ENCODE peak calls at places on chromosomes 7 and 10, in four cellular contexts. X is spleen, P is SJCRH30, K is RWPE1. L is an unnamed sample.

GRCh38 chr10:117497736-117498135 is 44.8 kb upstream of the EMX2 start:
- DNase-seq in X (peak; percentile 56), P (no peak), K (no peak), L (no peak)

GRCh38 chr10:80472234-80473095 is 18.4 kb downstream of the TSPAN14 start:
- DNase-seq in P (no peak), K (peak; percentile 90), X (no peak), L (peak; percentile 91)

GRCh38 chr7:3910041-3910440 is 609.0 kb downstream of the SDK1 start:
- DNase-seq in X (no peak), K (no peak), P (no peak), L (no peak)

GRCh38 chr7:123120286-123120685 is 79.5 kb downstream of the SLC13A1 start:
- DNase-seq in X (no peak), P (peak; percentile 10), K (no peak), L (no peak)

GRCh38 chr7:131020759-131021219 is 286.8 kb upstream of the KLF14 start:
- DNase-seq in K (no peak), X (no peak), P (no peak), L (no peak)

GRCh38 chr10:104908581-104908980 is 267.5 kb downstream of the SORCS3 start:
- DNase-seq in K (no peak), P (no peak), X (no peak), L (no peak)

GRCh38 chr10:15515207-15515606 is 144.1 kb upstream of the FAM171A1 start:
- DNase-seq in X (no peak), P (peak; percentile 12), K (no peak), L (no peak)

GRCh38 chr10:87053121-87053520 is 33.0 kb downstream of the FAM25A start:
- DNase-seq in K (no peak), X (no peak), P (no peak), L (no peak)

GRCh38 chr7:1924185-1924817 is 254.2 kb downstream of the ELFN1 start:
- DNase-seq in P (no peak), X (no peak), K (no peak), L (no peak)

GRCh38 chr10:116615199-116615776 is 5.5 kb upstream of the PNLIPRP2 start:
- DNase-seq in X (no peak), P (no peak), K (no peak), L (no peak)

GRCh38 chr7:22387583-22387982 is 30.6 kb upstream of the RAPGEF5 start:
- DNase-seq in P (no peak), K (no peak), X (no peak), L (no peak)

GRCh38 chr7:135685306-135686084 is 23.2 kb downstream of the STMP1 start:
- DNase-seq in X (no peak), K (no peak), P (no peak), L (no peak)

GRCh38 chr7:17646181-17646956 is 293.9 kb downstream of the SNX13 start:
- DNase-seq in P (peak; percentile 60), K (peak; percentile 26), X (no peak), L (no peak)

GRCh38 chr7:29972315-29972669 is 17.3 kb downstream of the SCRN1 start:
- DNase-seq in X (no peak), K (no peak), P (no peak), L (no peak)

GRCh38 chr7:112186300-112186699 is 19.9 kb downstream of the DOCK4 start:
- DNase-seq in P (no peak), X (no peak), K (no peak), L (no peak)

GRCh38 chr10:43265799-43266721 is 805 bp downstream of the RASGEF1A start:
- DNase-seq in K (peak; percentile 53), P (no peak), X (peak; percentile 77), L (no peak)

GRCh38 chr7:135169141-135169935 is 1.2 kb downstream of the CYREN start:
- DNase-seq in K (peak; percentile 68), X (peak; percentile 88), P (peak; percentile 47), L (peak; percentile 73)

GRCh38 chr7:132004528-132004927 is 448.1 kb upstream of the PODXL start:
- DNase-seq in K (no peak), X (no peak), P (peak; percentile 62), L (no peak)

GRCh38 chr10:81886939-81887338 is 11.9 kb downstream of the NRG3 start:
- DNase-seq in K (no peak), X (no peak), P (no peak), L (no peak)

GRCh38 chr10:111289467-111289866 is 212.6 kb downstream of the ADRA2A start:
- DNase-seq in X (no peak), P (no peak), K (no peak), L (no peak)

GRCh38 chr10:5645375-5645774 is 21.0 kb downstream of the ASB13 start:
- DNase-seq in X (peak; percentile 83), K (no peak), P (no peak), L (no peak)

GRCh38 chr10:118276203-118276602 is 65.9 kb downstream of the FAM204A start:
- DNase-seq in K (no peak), P (no peak), X (no peak), L (no peak)

GRCh38 chr7:128357366-128357662 is 4.2 kb downstream of the PRRT4 start:
- DNase-seq in P (no peak), X (no peak), K (no peak), L (no peak)

GRCh38 chr10:23157691-23158369 is 34.3 kb upstream of the PTF1A start:
- DNase-seq in X (no peak), K (peak; percentile 38), P (peak; percentile 83), L (no peak)

GRCh38 chr10:26725837-26726727 is 28.6 kb downstream of the PDSS1 start:
- DNase-seq in P (peak; percentile 74), K (peak; percentile 55), X (peak; percentile 83), L (no peak)

GRCh38 chr7:32573110-32573687 is 77.9 kb downstream of the AVL9 start:
- DNase-seq in K (no peak), X (no peak), P (no peak), L (no peak)

GRCh38 chr10:20233423-20233822 is 417.2 kb downstream of the PLXDC2 start:
- DNase-seq in K (no peak), P (no peak), X (no peak), L (no peak)

GRCh38 chr10:34932235-34932634 is 117.1 kb upstream of the PARD3 start:
- DNase-seq in P (no peak), X (no peak), K (no peak), L (no peak)

GRCh38 chr7:139777304-139777890 is 401 bp downstream of the HIPK2 start:
- DNase-seq in X (peak; percentile 90), P (peak; percentile 44), K (peak; percentile 27), L (no peak)

GRCh38 chr10:25101466-25101865 is 73.3 kb upstream of the GPR158 start:
- DNase-seq in X (no peak), P (no peak), K (no peak), L (no peak)

GRCh38 chr7:19969859-19970493 is 196.6 kb upstream of the TMEM196 start:
- DNase-seq in X (no peak), P (no peak), K (peak; percentile 38), L (no peak)

GRCh38 chr7:128923411-128923800 is 12.9 kb upstream of the KCP start:
- DNase-seq in K (no peak), X (no peak), P (peak; percentile 43), L (no peak)

GRCh38 chr10:43824934-43825333 is 176.3 kb upstream of the ZNF32 start:
- DNase-seq in X (no peak), P (no peak), K (no peak), L (no peak)

GRCh38 chr7:100720645-100721504 is 607 bp downstream of the EPO start:
- DNase-seq in K (no peak), P (no peak), X (no peak), L (no peak)

GRCh38 chr10:72685264-72685921 is 6.5 kb upstream of the MCU start:
- DNase-seq in P (peak; percentile 78), X (no peak), K (no peak), L (no peak)

GRCh38 chr10:89114846-89115625 is 92.1 kb downstream of the CH25H start:
- DNase-seq in X (no peak), P (no peak), K (no peak), L (no peak)
- H3K27ac ChIP-seq in X (no peak overlapping the region), P (no peak overlapping the region), K (no peak overlapping the region), L (no peak overlapping the region)

GRCh38 chr7:150716368-150716767 is at the start of gene GIMAP1:
- DNase-seq in X (peak; percentile 84), P (no peak), K (no peak), L (no peak)
- H3K27ac ChIP-seq in X (peak within 1 kb of the TSS; percentile 86), P (no peak within 1 kb of the TSS), K (no peak within 1 kb of the TSS), L (no peak within 1 kb of the TSS)

GRCh38 chr7:117424090-117424829 is 3.0 kb downstream of the ASZ1 start:
- DNase-seq in P (no peak), X (no peak), K (no peak), L (no peak)

DNA sequence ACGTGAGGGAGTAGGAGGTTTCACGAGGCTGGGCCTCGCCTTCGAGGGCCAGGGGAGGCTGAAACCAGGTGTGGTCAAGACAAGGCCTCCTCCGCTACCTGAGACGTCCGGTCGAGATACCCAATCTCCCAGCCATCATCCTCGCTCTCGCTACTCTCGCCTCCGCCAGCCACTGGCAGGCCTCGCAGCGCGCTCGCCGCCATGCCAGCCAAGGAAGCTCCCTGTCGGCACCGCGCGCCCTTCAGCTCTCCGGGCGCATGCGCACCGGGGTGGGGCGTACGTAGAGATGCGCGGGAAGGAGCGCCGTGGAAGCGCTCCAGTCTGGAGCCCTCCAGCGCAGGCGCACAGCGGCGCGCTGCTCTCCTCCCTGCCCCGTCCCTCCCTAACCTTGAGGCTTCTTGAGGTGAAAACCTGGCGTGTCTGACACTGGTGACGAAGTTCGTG is at the start of gene ASZ1:
- DNase-seq in K (no peak), X (no peak), P (no peak), L (no peak)
- H3K27ac ChIP-seq in K (no peak within 1 kb of the TSS), X (no peak within 1 kb of the TSS), P (no peak within 1 kb of the TSS), L (no peak within 1 kb of the TSS)

DNA sequence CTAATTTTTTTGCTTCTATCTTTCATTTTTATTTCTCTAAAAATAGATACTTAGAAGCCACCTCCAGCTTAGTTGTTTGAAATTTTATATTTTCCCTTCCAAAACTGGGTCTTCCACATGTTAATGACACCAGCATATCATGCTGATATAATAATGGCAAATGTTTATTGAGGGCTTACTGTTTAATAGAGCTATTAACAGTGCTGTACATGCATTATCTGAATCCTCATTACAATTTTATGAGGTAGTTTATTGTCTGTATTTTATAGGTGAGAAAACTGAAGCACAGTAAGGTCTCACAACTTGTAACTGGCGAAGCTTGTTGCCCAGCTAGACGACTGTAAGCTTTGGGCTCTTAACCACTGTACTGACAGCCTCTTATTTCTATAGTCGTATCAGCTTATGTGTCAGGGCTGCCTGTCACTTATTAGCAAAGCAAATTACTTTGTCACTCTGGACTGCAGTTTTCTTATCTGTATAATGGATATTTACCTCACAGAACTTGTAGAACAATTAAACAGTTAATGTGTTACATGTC is 51.2 kb downstream of the ANKIB1 start:
- DNase-seq in X (no peak), K (no peak), P (no peak), L (no peak)
- H3K27ac ChIP-seq in X (no peak overlapping the region), K (no peak overlapping the region), P (no peak overlapping the region), L (no peak overlapping the region)

L was measured in epithelial cell of prostate.